ENCODE peak calls at places on chromosomes 6 and 20, in eight cellular contexts. One of them, this sample, is unnamed.

GRCh38 chr20:11387189-11387754 is 530.4 kb upstream of the BTBD3 start:
- DNase-seq in breast epithelium: no peak
- DNase-seq in sigmoid colon: no peak
- DNase-seq in HCT116: peak
- DNase-seq in GM12892: no peak
- DNase-seq in upper lobe of left lung: no peak
- DNase-seq in HepG2: no peak
- DNase-seq in SK-N-SH: no peak
- DNase-seq in this sample: no peak

GRCh38 chr20:19975901-19976300 is 41.3 kb upstream of the NAA20 start:
- DNase-seq in breast epithelium: no peak
- DNase-seq in sigmoid colon: no peak
- DNase-seq in HCT116: no peak
- DNase-seq in GM12892: no peak
- DNase-seq in upper lobe of left lung: no peak
- DNase-seq in HepG2: no peak
- DNase-seq in SK-N-SH: no peak
- DNase-seq in this sample: no peak

GRCh38 chr6:82616386-82617028 is 252.9 kb downstream of the TPBG start:
- DNase-seq in breast epithelium: no peak
- DNase-seq in sigmoid colon: no peak
- DNase-seq in HCT116: no peak
- DNase-seq in GM12892: no peak
- DNase-seq in upper lobe of left lung: no peak
- DNase-seq in HepG2: no peak
- DNase-seq in SK-N-SH: no peak
- DNase-seq in this sample: no peak

GRCh38 chr20:39993737-39994136 is 695.3 kb downstream of the MAFB start:
- DNase-seq in breast epithelium: no peak
- DNase-seq in sigmoid colon: no peak
- DNase-seq in HCT116: no peak
- DNase-seq in GM12892: no peak
- DNase-seq in upper lobe of left lung: no peak
- DNase-seq in HepG2: no peak
- DNase-seq in SK-N-SH: no peak
- DNase-seq in this sample: no peak

GRCh38 chr6:161476711-161477110 is 202.8 kb upstream of the AGPAT4 start:
- DNase-seq in breast epithelium: no peak
- DNase-seq in sigmoid colon: no peak
- DNase-seq in HCT116: no peak
- DNase-seq in GM12892: no peak
- DNase-seq in upper lobe of left lung: no peak
- DNase-seq in HepG2: no peak
- DNase-seq in SK-N-SH: no peak
- DNase-seq in this sample: no peak

GRCh38 chr20:34452281-34452982 is 63.8 kb upstream of the DYNLRB1 start:
- DNase-seq in breast epithelium: no peak
- DNase-seq in sigmoid colon: no peak
- DNase-seq in HCT116: no peak
- DNase-seq in GM12892: no peak
- DNase-seq in upper lobe of left lung: no peak
- DNase-seq in HepG2: no peak
- DNase-seq in SK-N-SH: peak
- DNase-seq in this sample: no peak

GRCh38 chr6:93366506-93366905 is 52.9 kb downstream of the EPHA7 start:
- DNase-seq in breast epithelium: no peak
- DNase-seq in sigmoid colon: no peak
- DNase-seq in HCT116: no peak
- DNase-seq in GM12892: no peak
- DNase-seq in upper lobe of left lung: no peak
- DNase-seq in HepG2: no peak
- DNase-seq in SK-N-SH: no peak
- DNase-seq in this sample: no peak

GRCh38 chr6:33428891-33429744 is 9.3 kb downstream of the SYNGAP1 start:
- DNase-seq in breast epithelium: no peak
- DNase-seq in sigmoid colon: no peak
- DNase-seq in HCT116: no peak
- DNase-seq in GM12892: no peak
- DNase-seq in upper lobe of left lung: no peak
- DNase-seq in HepG2: no peak
- DNase-seq in SK-N-SH: no peak
- DNase-seq in this sample: peak

GRCh38 chr6:88586371-88587157 is 376.9 kb downstream of the RNGTT start:
- DNase-seq in breast epithelium: no peak
- DNase-seq in sigmoid colon: peak
- DNase-seq in HCT116: no peak
- DNase-seq in GM12892: no peak
- DNase-seq in upper lobe of left lung: peak
- DNase-seq in HepG2: no peak
- DNase-seq in SK-N-SH: no peak
- DNase-seq in this sample: no peak

GRCh38 chr20:37777556-37777955 is 83.7 kb downstream of the CTNNBL1 start:
- DNase-seq in breast epithelium: no peak
- DNase-seq in sigmoid colon: no peak
- DNase-seq in HCT116: no peak
- DNase-seq in GM12892: no peak
- DNase-seq in upper lobe of left lung: no peak
- DNase-seq in HepG2: no peak
- DNase-seq in SK-N-SH: no peak
- DNase-seq in this sample: no peak

GRCh38 chr6:85394853-85395538 is 54.9 kb upstream of the NT5E start:
- DNase-seq in breast epithelium: no peak
- DNase-seq in sigmoid colon: no peak
- DNase-seq in HCT116: no peak
- DNase-seq in GM12892: no peak
- DNase-seq in upper lobe of left lung: no peak
- DNase-seq in HepG2: no peak
- DNase-seq in SK-N-SH: no peak
- DNase-seq in this sample: no peak

GRCh38 chr20:3839328-3839727 is 7.3 kb upstream of the MAVS start:
- DNase-seq in breast epithelium: no peak
- DNase-seq in sigmoid colon: no peak
- DNase-seq in HCT116: no peak
- DNase-seq in GM12892: no peak
- DNase-seq in upper lobe of left lung: no peak
- DNase-seq in HepG2: no peak
- DNase-seq in SK-N-SH: no peak
- DNase-seq in this sample: no peak

GRCh38 chr6:108127826-108128225 is 38.0 kb upstream of the NR2E1 start:
- DNase-seq in breast epithelium: no peak
- DNase-seq in sigmoid colon: no peak
- DNase-seq in HCT116: no peak
- DNase-seq in GM12892: no peak
- DNase-seq in upper lobe of left lung: no peak
- DNase-seq in HepG2: peak
- DNase-seq in SK-N-SH: no peak
- DNase-seq in this sample: no peak

GRCh38 chr6:113476937-113477839 is 380.0 kb upstream of the MARCKS start:
- DNase-seq in breast epithelium: no peak
- DNase-seq in sigmoid colon: no peak
- DNase-seq in HCT116: no peak
- DNase-seq in GM12892: no peak
- DNase-seq in upper lobe of left lung: no peak
- DNase-seq in HepG2: no peak
- DNase-seq in SK-N-SH: no peak
- DNase-seq in this sample: no peak

GRCh38 chr20:36030143-36030542 is 61.8 kb downstream of the CNBD2 start:
- DNase-seq in breast epithelium: no peak
- DNase-seq in sigmoid colon: peak
- DNase-seq in HCT116: no peak
- DNase-seq in GM12892: no peak
- DNase-seq in upper lobe of left lung: no peak
- DNase-seq in HepG2: no peak
- DNase-seq in SK-N-SH: no peak
- DNase-seq in this sample: no peak

DNA sequence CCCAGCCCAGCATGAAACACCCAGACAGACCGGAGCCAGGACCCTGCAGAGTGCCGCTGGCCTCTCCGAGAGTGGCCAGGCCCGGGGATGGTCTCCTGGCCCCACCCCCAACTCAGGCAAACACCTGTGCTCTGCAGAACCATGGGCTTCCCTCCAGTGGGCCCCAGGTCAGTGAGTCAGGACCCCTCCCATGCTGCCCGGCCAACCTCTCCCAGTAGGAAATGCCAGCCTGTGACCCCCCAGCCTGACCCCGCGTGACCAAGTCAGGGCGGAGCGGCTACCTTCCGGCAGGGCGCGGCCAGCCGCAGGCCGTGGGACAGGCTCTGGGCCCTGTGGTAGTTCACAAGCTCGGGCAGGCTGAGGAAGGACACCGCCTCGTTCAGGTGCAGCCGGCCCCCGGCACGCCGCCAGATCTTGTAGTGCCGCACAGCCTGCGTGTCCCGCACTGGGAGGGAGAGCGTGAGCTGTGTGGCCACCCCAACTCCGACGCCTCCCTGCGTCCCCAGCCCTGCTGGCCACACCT is 3.2 kb downstream of the PTK6 start:
- DNase-seq in breast epithelium: no peak
- DNase-seq in sigmoid colon: no peak
- DNase-seq in HCT116: no peak
- DNase-seq in GM12892: no peak
- DNase-seq in upper lobe of left lung: peak
- DNase-seq in HepG2: no peak
- DNase-seq in SK-N-SH: peak
- DNase-seq in this sample: no peak
- TF ChIP-seq POLR2AphosphoS5 in breast epithelium: no peak
- TF ChIP-seq POLR2AphosphoS5 in sigmoid colon: no peak
- TF ChIP-seq POLR2AphosphoS5 in HCT116: peak
- TF ChIP-seq POLR2AphosphoS5 in GM12892: no peak
- TF ChIP-seq POLR2AphosphoS5 in upper lobe of left lung: no peak
- TF ChIP-seq POLR2AphosphoS5 in HepG2: no peak
- TF ChIP-seq POLR2AphosphoS5 in SK-N-SH: no peak
- TF ChIP-seq POLR2AphosphoS5 in this sample: no peak

DNA sequence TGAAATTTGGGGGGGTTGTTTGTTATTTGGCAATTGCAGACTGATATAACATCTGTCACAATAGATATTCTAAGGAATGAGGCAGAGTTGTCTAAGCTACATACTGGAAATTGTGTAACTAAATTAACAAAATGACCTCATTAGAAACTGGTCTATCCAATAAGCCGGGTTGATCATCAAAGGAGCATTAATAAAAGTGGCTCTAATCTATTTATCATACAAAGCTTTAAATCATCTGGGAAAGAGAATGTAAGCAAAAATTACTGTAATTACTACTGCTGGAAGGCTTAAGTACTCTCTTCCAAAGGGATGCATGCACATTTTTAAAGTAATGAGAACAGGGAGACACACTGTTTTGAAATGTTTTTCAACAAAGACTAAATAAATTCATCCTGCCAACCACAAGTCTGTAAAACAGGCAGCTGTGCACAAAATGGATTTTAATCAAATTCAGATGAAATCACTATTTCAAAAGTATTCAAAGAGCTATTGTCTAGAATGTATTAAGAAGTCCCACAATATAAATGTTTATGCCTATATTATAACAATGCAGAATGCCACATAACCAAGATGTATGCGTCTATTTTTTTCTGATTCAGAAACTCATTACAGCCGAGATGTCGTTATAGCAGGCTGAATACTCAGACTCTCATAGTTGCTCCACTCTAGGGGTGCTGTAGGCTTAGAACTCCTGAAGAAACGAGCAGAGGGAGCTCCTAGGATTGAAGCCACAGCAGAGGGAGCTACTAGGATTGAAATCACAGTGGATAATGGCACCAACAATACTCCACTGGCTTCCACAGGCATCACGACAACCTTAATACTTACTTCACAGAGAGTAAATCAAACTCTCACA is 209.2 kb downstream of the KIF16B start:
- DNase-seq in breast epithelium: no peak
- DNase-seq in sigmoid colon: no peak
- DNase-seq in HCT116: no peak
- DNase-seq in GM12892: no peak
- DNase-seq in upper lobe of left lung: no peak
- DNase-seq in HepG2: no peak
- DNase-seq in SK-N-SH: no peak
- DNase-seq in this sample: no peak
- TF ChIP-seq POLR2AphosphoS5 in breast epithelium: no peak
- TF ChIP-seq POLR2AphosphoS5 in sigmoid colon: no peak
- TF ChIP-seq POLR2AphosphoS5 in HCT116: no peak
- TF ChIP-seq POLR2AphosphoS5 in GM12892: no peak
- TF ChIP-seq POLR2AphosphoS5 in upper lobe of left lung: no peak
- TF ChIP-seq POLR2AphosphoS5 in HepG2: no peak
- TF ChIP-seq POLR2AphosphoS5 in SK-N-SH: no peak
- TF ChIP-seq POLR2AphosphoS5 in this sample: no peak

DNA sequence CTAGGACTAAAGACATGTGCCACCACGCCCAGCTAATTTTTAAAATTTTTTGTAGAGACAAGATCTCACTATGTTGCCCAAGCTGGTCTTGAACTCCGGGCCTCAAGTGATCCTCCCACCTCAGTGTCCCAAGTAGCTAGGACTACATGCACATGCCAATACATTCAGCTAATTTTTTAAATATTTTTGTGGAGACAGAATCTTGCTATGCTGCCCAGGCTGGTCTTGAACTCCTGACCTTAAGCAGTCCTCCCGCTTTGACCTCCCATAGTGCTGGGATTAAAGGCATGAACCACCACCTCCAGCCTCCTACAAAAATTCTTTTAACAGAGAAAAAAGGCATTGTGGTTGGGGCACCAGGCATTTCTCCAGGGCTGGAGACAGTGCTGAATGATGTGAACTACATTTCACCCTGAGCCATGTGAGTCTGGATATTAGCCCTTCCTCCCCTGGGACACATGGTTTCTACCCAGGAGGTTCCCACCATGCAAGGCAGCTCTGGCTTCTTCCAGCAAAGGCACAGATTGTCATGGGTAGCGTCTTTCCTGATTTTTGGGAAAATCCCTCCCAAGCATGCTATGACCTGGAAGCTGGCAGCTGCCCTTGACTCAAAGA is 36.3 kb upstream of the CMTR1 start:
- DNase-seq in breast epithelium: no peak
- DNase-seq in sigmoid colon: no peak
- DNase-seq in HCT116: no peak
- DNase-seq in GM12892: no peak
- DNase-seq in upper lobe of left lung: no peak
- DNase-seq in HepG2: no peak
- DNase-seq in SK-N-SH: no peak
- DNase-seq in this sample: no peak
- TF ChIP-seq POLR2AphosphoS5 in breast epithelium: no peak
- TF ChIP-seq POLR2AphosphoS5 in sigmoid colon: no peak
- TF ChIP-seq POLR2AphosphoS5 in HCT116: no peak
- TF ChIP-seq POLR2AphosphoS5 in GM12892: no peak
- TF ChIP-seq POLR2AphosphoS5 in upper lobe of left lung: no peak
- TF ChIP-seq POLR2AphosphoS5 in HepG2: no peak
- TF ChIP-seq POLR2AphosphoS5 in SK-N-SH: no peak
- TF ChIP-seq POLR2AphosphoS5 in this sample: no peak

DNA sequence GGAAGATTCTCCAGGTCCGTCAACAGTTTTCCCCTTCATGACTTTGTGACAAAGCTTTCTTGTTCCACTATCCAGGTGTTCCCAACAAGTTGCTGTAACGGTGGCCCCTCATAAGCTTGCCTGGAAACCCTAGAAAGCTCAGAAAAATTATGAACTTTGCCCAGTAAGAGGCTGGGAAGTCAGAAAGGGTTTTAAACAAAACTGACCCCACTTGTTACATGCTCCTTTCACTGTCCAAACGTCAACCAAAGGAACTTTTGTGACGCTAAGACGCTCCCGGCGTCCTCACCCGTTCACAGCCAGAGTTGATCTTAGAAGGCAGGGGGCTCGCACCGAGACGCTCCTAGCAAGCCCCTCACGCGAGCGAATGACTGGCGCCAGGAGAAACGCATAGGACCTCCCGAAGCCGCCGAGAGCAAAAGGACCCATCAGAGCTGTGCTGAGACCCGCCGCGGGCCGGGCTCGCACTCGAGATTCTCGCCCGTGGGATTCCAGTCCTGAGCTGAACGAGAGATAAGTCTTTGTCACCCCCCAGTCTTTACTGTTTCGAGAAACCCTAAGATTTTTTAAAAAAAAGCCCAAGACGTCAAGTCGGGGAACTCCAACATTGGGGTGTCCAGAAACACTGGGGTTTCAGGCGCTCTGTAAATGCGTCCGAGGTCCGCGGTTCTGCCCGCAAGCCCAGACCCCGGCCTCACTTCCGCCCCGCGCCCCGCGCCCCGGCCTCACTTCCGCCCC is 541 bp upstream of the ACAT2 start:
- DNase-seq in breast epithelium: no peak
- DNase-seq in sigmoid colon: peak
- DNase-seq in HCT116: no peak
- DNase-seq in GM12892: no peak
- DNase-seq in upper lobe of left lung: no peak
- DNase-seq in HepG2: peak
- DNase-seq in SK-N-SH: peak
- DNase-seq in this sample: peak
- TF ChIP-seq POLR2AphosphoS5 in breast epithelium: no peak
- TF ChIP-seq POLR2AphosphoS5 in sigmoid colon: no peak
- TF ChIP-seq POLR2AphosphoS5 in HCT116: no peak
- TF ChIP-seq POLR2AphosphoS5 in GM12892: no peak
- TF ChIP-seq POLR2AphosphoS5 in upper lobe of left lung: no peak
- TF ChIP-seq POLR2AphosphoS5 in HepG2: peak
- TF ChIP-seq POLR2AphosphoS5 in SK-N-SH: no peak
- TF ChIP-seq POLR2AphosphoS5 in this sample: no peak